ENCODE peak calls at places on chromosome 20, in five cellular contexts. U is left colon, V is NCI-H446 treated with DMSO at 0.1 percent for 48 hours, Q is T-helper 1 cell, A is breast epithelium. X is an unnamed sample.

GRCh38 chr20:13701486-13701885 is 62.8 kb upstream of the TASP1 start:
- DNase-seq in A (no peak), Q (no peak), V (no peak), U (no peak), X (no peak)

GRCh38 chr20:12883507-12883885 is 125.3 kb upstream of the SPTLC3 start:
- DNase-seq in V (no peak), A (no peak), U (no peak), Q (no peak), X (no peak)

GRCh38 chr20:54212226-54212625 is 4.3 kb downstream of the PFDN4 start:
- DNase-seq in Q (no peak), A (no peak), U (no peak), V (no peak), X (no peak)

GRCh38 chr20:32702706-32703425 is 29.1 kb upstream of the C20orf203 start:
- DNase-seq in V (no peak), U (no peak), A (no peak), Q (no peak), X (no peak)

GRCh38 chr20:60139663-60140446 is 181.6 kb downstream of the CDH26 start:
- DNase-seq in U (no peak), Q (no peak), V (no peak), A (no peak), X (no peak)

GRCh38 chr20:25250508-25250907 is 2.6 kb downstream of the PYGB start:
- DNase-seq in Q (no peak), A (peak), V (no peak), U (no peak), X (no peak)

GRCh38 chr20:51014797-51015722 is 7.8 kb downstream of the KCNG1 start:
- DNase-seq in A (no peak), U (peak), Q (no peak), V (peak), X (peak)

GRCh38 chr20:33609504-33609903 is 52.6 kb upstream of the C20orf144 start:
- DNase-seq in V (no peak), U (no peak), Q (no peak), A (no peak), X (no peak)

GRCh38 chr20:3213226-3213625 is 3.9 kb downstream of the ITPA start:
- DNase-seq in V (no peak), U (no peak), Q (no peak), A (no peak), X (no peak)

GRCh38 chr20:19806806-19807691 is 49.0 kb downstream of the RIN2 start:
- DNase-seq in V (peak), A (no peak), Q (no peak), U (no peak), X (peak)

GRCh38 chr20:62296724-62297448 is 5.9 kb upstream of the ADRM1 start:
- DNase-seq in U (no peak), A (no peak), V (no peak), Q (no peak), X (no peak)

GRCh38 chr20:58014628-58015315 is 213.7 kb downstream of the ANKRD60 start:
- DNase-seq in A (peak), U (no peak), Q (no peak), V (no peak), X (no peak)

GRCh38 chr20:51695574-51696303 is 72.5 kb downstream of the ATP9A start:
- DNase-seq in V (no peak), Q (no peak), A (no peak), U (no peak), X (no peak)

GRCh38 chr20:11331096-11331495 is 586.6 kb upstream of the BTBD3 start:
- DNase-seq in A (no peak), Q (no peak), V (no peak), U (no peak), X (no peak)

GRCh38 chr20:32656827-32657226 is 16.9 kb downstream of the C20orf203 start:
- DNase-seq in U (no peak), Q (no peak), V (no peak), A (no peak), X (no peak)

GRCh38 chr20:20837574-20838021 is 125.2 kb upstream of the RALGAPA2 start:
- DNase-seq in A (no peak), U (peak), V (peak), Q (no peak), X (peak)

GRCh38 chr20:61640171-61640570 is 388.1 kb downstream of the CDH4 start:
- DNase-seq in U (no peak), A (no peak), Q (no peak), V (no peak), X (no peak)

GRCh38 chr20:46118481-46119020 is 437 bp downstream of the CD40 start:
- DNase-seq in U (peak), A (no peak), Q (no peak), V (no peak), X (no peak)

GRCh38 chr20:59004763-59005522 is 2.1 kb downstream of the CTSZ start:
- DNase-seq in Q (peak), A (no peak), U (peak), V (no peak), X (no peak)

GRCh38 chr20:6007529-6008103 is 46.2 kb downstream of the LRRN4 start:
- DNase-seq in A (no peak), U (no peak), V (no peak), Q (no peak), X (no peak)

GRCh38 chr20:7851031-7851490 is 89.2 kb downstream of the HAO1 start:
- DNase-seq in U (no peak), Q (no peak), V (no peak), A (no peak), X (no peak)

GRCh38 chr20:62210496-62210855 is 9.6 kb downstream of the HRH3 start:
- DNase-seq in U (no peak), Q (no peak), A (no peak), V (no peak), X (no peak)

GRCh38 chr20:17681741-17682102 is 320 bp downstream of the RRBP1 start:
- DNase-seq in Q (no peak), A (no peak), U (no peak), V (no peak), X (no peak)

GRCh38 chr20:63453029-63453523 is 19.4 kb downstream of the KCNQ2 start:
- DNase-seq in Q (no peak), U (no peak), V (no peak), A (no peak), X (no peak)

GRCh38 chr20:64049060-64049886 is at the start of gene SOX18:
- DNase-seq in Q (no peak), U (no peak), A (no peak), V (no peak), X (no peak)

GRCh38 chr20:48194578-48194977 is 409.3 kb upstream of the SULF2 start:
- DNase-seq in Q (no peak), A (no peak), U (no peak), V (peak), X (no peak)

GRCh38 chr20:58659841-58660240 is 8.8 kb downstream of the STX16 start:
- DNase-seq in Q (no peak), U (no peak), A (no peak), V (no peak), X (no peak)

GRCh38 chr20:59158673-59159072 is 4.9 kb upstream of the ZNF831 start:
- DNase-seq in Q (no peak), A (no peak), U (no peak), V (no peak), X (no peak)

X was measured in DMS 273 treated with DMSO at 0.1 percent for 48 hours.